ENCODE peak calls at places on chromosomes 16 and 17, in nine cellular contexts. Q, E, M, K, Y, X, U, H and W are unnamed samples.

GRCh38 chr17:2928294-2928890 is 132.2 kb downstream of the RAP1GAP2 start:
- DNase-seq in Q (no peak), E (no peak), M (no peak), K (no peak), Y (no peak), X (no peak), U (no peak), H (no peak), W (no peak)

GRCh38 chr16:26348095-26348494 is 656.3 kb downstream of the HS3ST4 start:
- DNase-seq in Q (no peak), E (no peak), M (no peak), K (no peak), Y (no peak), X (no peak), U (no peak), H (no peak), W (no peak)

GRCh38 chr17:70804161-70804560 is 634.8 kb downstream of the KCNJ2 start:
- DNase-seq in Q (no peak), E (no peak), M (no peak), K (no peak), Y (no peak), X (no peak), U (no peak), H (no peak), W (no peak)

GRCh38 chr17:61402978-61403845 is 3.6 kb downstream of the TBX2 start:
- DNase-seq in Q (peak), E (no peak), M (no peak), K (no peak), Y (no peak), X (no peak), U (no peak), H (peak), W (no peak)

GRCh38 chr16:73113326-73113720 is 65.4 kb upstream of the ZFHX3 start:
- DNase-seq in Q (no peak), E (no peak), M (no peak), K (no peak), Y (no peak), X (no peak), U (no peak), H (no peak), W (no peak)

GRCh38 chr17:79997004-79997673 is 38.5 kb downstream of the TBC1D16 start:
- DNase-seq in Q (peak), E (peak), M (no peak), K (no peak), Y (no peak), X (no peak), U (no peak), H (no peak), W (peak)

GRCh38 chr17:29677139-29677834 is 54.6 kb upstream of the CORO6 start:
- DNase-seq in Q (peak), E (no peak), M (peak), K (no peak), Y (no peak), X (no peak), U (no peak), H (no peak), W (no peak)

GRCh38 chr16:2838928-2839327 is 8.8 kb downstream of the ZG16B start:
- DNase-seq in Q (peak), E (peak), M (no peak), K (peak), Y (peak), X (no peak), U (peak), H (peak), W (no peak)

GRCh38 chr16:56351481-56351880 is 73.9 kb downstream of the AMFR start:
- DNase-seq in Q (no peak), E (no peak), M (no peak), K (no peak), Y (no peak), X (no peak), U (no peak), H (no peak), W (no peak)

GRCh38 chr17:4204676-4205075 is 59.1 kb downstream of the ANKFY1 start:
- DNase-seq in Q (no peak), E (no peak), M (no peak), K (no peak), Y (no peak), X (no peak), U (no peak), H (no peak), W (no peak)

GRCh38 chr17:13465678-13466077 is 136.1 kb downstream of the HS3ST3A1 start:
- DNase-seq in Q (no peak), E (no peak), M (no peak), K (no peak), Y (no peak), X (no peak), U (no peak), H (no peak), W (no peak)

GRCh38 chr17:14157822-14158221 is 78.8 kb downstream of the CDRT15 start:
- DNase-seq in Q (no peak), E (no peak), M (no peak), K (no peak), Y (no peak), X (no peak), U (no peak), H (no peak), W (no peak)

GRCh38 chr16:57627184-57627871 is 1.1 kb upstream of the ADGRG1 start:
- DNase-seq in Q (no peak), E (no peak), M (no peak), K (peak), Y (peak), X (no peak), U (no peak), H (no peak), W (no peak)

GRCh38 chr16:70706948-70707465 is 21.2 kb upstream of the MTSS2 start:
- DNase-seq in Q (no peak), E (no peak), M (no peak), K (no peak), Y (no peak), X (no peak), U (no peak), H (no peak), W (no peak)

GRCh38 chr16:82043680-82044584 is 8.9 kb downstream of the HSD17B2 start:
- DNase-seq in Q (no peak), E (no peak), M (no peak), K (no peak), Y (no peak), X (no peak), U (no peak), H (no peak), W (no peak)

GRCh38 chr17:39096435-39097158 is 54.8 kb downstream of the PLXDC1 start:
- DNase-seq in Q (peak), E (no peak), M (no peak), K (no peak), Y (no peak), X (no peak), U (no peak), H (no peak), W (no peak)

GRCh38 chr17:28978016-28978415 is 26.7 kb upstream of the PHF12 start:
- DNase-seq in Q (no peak), E (no peak), M (no peak), K (no peak), Y (no peak), X (no peak), U (no peak), H (no peak), W (no peak)

GRCh38 chr16:81921415-81921814 is 89.9 kb downstream of the SDR42E1 start:
- DNase-seq in Q (no peak), E (no peak), M (no peak), K (no peak), Y (no peak), X (no peak), U (no peak), H (no peak), W (no peak)

GRCh38 chr16:871562-872330 is 71.2 kb upstream of the GNG13 start:
- DNase-seq in Q (no peak), E (no peak), M (no peak), K (no peak), Y (no peak), X (no peak), U (no peak), H (no peak), W (no peak)

GRCh38 chr16:47712276-47713224 is 251.4 kb downstream of the PHKB start:
- DNase-seq in Q (no peak), E (no peak), M (no peak), K (no peak), Y (no peak), X (no peak), U (no peak), H (no peak), W (no peak)